ENCODE peak calls at places on chromosomes 7 and 10, in seven cellular contexts. U is Caco-2, T is A549, N is mucosa of descending colon, A is testis, P is cardiac muscle cell, B is dorsolateral prefrontal cortex. K is an unnamed sample.

GRCh38 chr10:73867126-73867807 is 7.1 kb downstream of the CAMK2G start:
- DNase-seq in T (no peak), N (no peak), U (no peak), P (peak), B (peak), A (no peak), K (no peak)

GRCh38 chr7:154672659-154673415 is 330.1 kb downstream of the PAXIP1 start:
- DNase-seq in B (no peak), N (no peak), A (no peak), P (no peak), T (no peak), U (no peak), K (no peak)

GRCh38 chr10:69324583-69324982 is 46.3 kb downstream of the HK1 start:
- DNase-seq in A (no peak), N (no peak), P (no peak), U (no peak), T (no peak), B (no peak), K (no peak)

GRCh38 chr7:2017914-2018785 is 214.6 kb downstream of the MAD1L1 start:
- DNase-seq in B (peak), T (no peak), U (peak), P (no peak), A (peak), N (no peak), K (no peak)

GRCh38 chr7:90176195-90176594 is 21.9 kb downstream of the STEAP1 start:
- DNase-seq in A (no peak), U (no peak), B (no peak), N (no peak), T (no peak), P (no peak), K (no peak)

GRCh38 chr10:114304566-114305421 is 65.7 kb downstream of the VWA2 start:
- DNase-seq in U (peak), B (no peak), A (peak), P (peak), N (peak), T (no peak), K (no peak)

GRCh38 chr10:82288461-82288881 is 413.5 kb downstream of the NRG3 start:
- DNase-seq in U (no peak), A (no peak), N (no peak), B (no peak), P (no peak), T (no peak), K (no peak)

GRCh38 chr7:117383826-117384225 is 43.5 kb downstream of the ASZ1 start:
- DNase-seq in T (no peak), B (no peak), P (no peak), N (no peak), U (no peak), A (no peak), K (no peak)

GRCh38 chr7:151166629-151167196 is 781 bp downstream of the GBX1 start:
- DNase-seq in N (no peak), U (no peak), P (no peak), T (no peak), B (no peak), A (no peak), K (no peak)

GRCh38 chr7:7653568-7654187 is 13.1 kb downstream of the UMAD1 start:
- DNase-seq in B (no peak), T (peak), N (peak), A (no peak), U (no peak), P (peak), K (no peak)

GRCh38 chr10:14758994-14759664 is 15.6 kb downstream of the FAM107B start:
- DNase-seq in N (peak), B (no peak), U (no peak), P (no peak), T (no peak), A (no peak), K (no peak)

GRCh38 chr7:27113991-27114866 is 11.7 kb upstream of the HOXA2 start:
- DNase-seq in A (no peak), T (peak), N (peak), U (peak), B (no peak), P (no peak), K (no peak)

GRCh38 chr7:27111753-27112277 is 9.3 kb upstream of the HOXA2 start:
- DNase-seq in A (no peak), P (no peak), B (no peak), U (no peak), N (no peak), T (no peak), K (no peak)

GRCh38 chr7:27112960-27113949 is 10.8 kb upstream of the HOXA2 start:
- DNase-seq in A (no peak), U (peak), T (peak), N (peak), B (no peak), P (peak), K (no peak)

GRCh38 chr7:27110977-27111752 is 8.7 kb upstream of the HOXA2 start:
- DNase-seq in U (no peak), B (no peak), N (peak), T (no peak), A (no peak), P (no peak), K (no peak)

GRCh38 chr7:27112361-27112760 is 9.9 kb upstream of the HOXA2 start:
- DNase-seq in P (no peak), T (no peak), N (no peak), B (no peak), U (no peak), A (no peak), K (no peak)
- TF ChIP-seq CTCF in P (no peak), T (no peak), N (no peak), B (no peak), U (no peak), A (no peak), K (no peak)

GRCh38 chr7:30596721-30597120 is 2.0 kb downstream of the GARS1 start:
- DNase-seq in N (no peak), P (no peak), B (no peak), T (no peak), A (no peak), U (no peak), K (no peak)
- H3K4me3 ChIP-seq in N (no peak), P (peak), B (peak), T (peak), A (no peak), U (peak), K (peak)

GRCh38 chr7:148296994-148297644 is 293.4 kb upstream of the C7orf33 start:
- DNase-seq in N (no peak), B (no peak), T (no peak), U (no peak), P (no peak), A (no peak), K (no peak)
- TF ChIP-seq CTCF in N (no peak), B (no peak), T (no peak), U (peak), P (no peak), A (peak), K (no peak)

DNA sequence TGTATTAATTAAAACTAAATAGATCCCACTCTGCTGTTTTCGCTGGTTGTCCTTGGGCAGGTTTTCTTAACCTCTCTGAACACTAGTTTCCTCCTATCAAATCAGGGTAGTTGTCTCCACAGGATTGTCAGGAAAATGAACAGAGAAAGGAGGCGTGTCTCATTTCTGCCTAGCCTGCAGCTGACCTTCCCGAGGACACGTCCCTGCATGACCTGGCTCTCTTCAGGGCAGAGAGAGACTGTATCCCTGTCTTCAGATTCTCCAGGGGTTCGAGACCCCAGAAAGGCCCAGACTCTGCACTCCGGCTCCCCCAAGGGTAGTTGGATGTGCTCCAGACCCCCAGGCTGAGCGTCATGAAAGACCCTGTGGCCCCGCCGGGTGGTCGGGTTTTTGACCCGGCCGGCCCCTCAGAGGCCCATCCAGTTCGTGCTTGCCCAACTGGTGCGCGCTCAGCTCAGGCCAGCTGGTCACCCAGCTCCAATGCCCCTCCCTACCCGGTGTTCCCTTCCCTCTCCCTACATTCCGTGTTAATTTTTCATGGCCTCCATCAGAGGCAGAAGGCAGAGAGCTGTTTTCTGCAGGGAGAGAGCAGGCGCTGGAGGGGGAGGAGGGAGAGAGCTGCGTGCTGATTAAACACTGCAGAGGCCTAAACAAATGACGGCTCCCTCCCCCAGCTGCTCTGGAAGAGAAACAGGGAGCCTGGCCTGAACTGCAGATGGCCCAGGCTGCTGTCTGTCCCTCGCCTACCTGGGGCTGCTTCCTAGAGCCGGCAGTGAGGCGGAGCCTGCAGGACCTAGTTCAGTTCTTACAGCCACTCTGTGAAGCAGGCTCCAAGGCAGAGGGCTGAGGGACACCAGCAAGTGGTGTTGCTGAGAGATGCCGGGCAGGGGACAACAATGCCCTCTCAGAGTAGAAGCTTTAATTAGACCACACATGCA is 86.2 kb upstream of the PPIF start:
- DNase-seq in T (no peak), B (peak), N (no peak), P (peak), U (peak), A (peak), K (no peak)
- H3K4me3 ChIP-seq in T (no peak), B (peak), N (no peak), P (no peak), U (no peak), A (no peak), K (no peak)

GRCh38 chr10:49184642-49185111 is 3.5 kb downstream of the TMEM273 start:
- DNase-seq in T (no peak), N (no peak), B (no peak), P (no peak), U (no peak), A (no peak), K (no peak)
- TF ChIP-seq CTCF in T (no peak), N (no peak), B (no peak), P (no peak), U (no peak), A (no peak), K (no peak)

DNA sequence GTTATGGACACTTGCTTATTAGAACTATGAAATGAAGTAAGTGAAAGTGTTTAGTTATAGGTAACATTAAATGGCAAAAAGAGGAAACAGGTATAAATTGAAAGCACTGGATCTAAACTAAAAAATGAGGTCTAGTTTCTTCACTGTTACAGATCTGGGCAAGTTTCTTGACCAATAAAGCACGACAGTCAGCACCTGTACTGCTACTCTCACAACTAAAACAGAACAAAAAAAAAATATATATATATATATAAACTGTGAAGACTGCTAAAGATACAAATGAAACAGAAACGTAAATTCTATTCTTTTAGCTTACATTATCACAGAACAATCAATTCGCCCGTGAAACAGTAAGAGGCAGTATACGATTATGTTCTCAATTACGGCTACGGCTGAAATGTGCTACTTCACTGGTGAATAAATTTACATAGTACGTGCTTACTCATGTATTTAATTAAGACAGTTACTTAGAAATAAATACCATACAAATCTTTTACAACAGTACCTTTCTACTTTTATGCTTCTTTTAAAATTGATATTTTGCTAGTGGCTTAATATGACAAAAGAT is 4.2 kb downstream of the AHR start:
- DNase-seq in N (no peak), B (no peak), T (no peak), U (no peak), A (no peak), P (no peak), K (no peak)
- H3K4me3 ChIP-seq in N (no peak), B (peak), T (no peak), U (no peak), A (no peak), P (no peak), K (no peak)

K was measured in AG09309.